ENCODE peak calls at places on chromosomes 6 and 20, in ten cellular contexts. V, L, M, F, X, A, U, P, T and D are unnamed samples. For H3K27me3, the result is how much of the 10 kb centered on the place peaks cover.

GRCh38 chr20:50501970-50502745 is 8.0 kb upstream of the PTPN1 start:
- DNase-seq in T (peak), M (no peak), U (no peak), A (no peak), P (no peak), V (peak), F (no peak), X (no peak), L (no peak), D (no peak)

GRCh38 chr6:1613631-1614447 is 4.1 kb downstream of the FOXC1 start:
- DNase-seq in X (no peak), V (peak), U (no peak), M (no peak), F (no peak), P (no peak), T (no peak), A (no peak), L (peak), D (no peak)

GRCh38 chr20:8389381-8390368 is 257.6 kb downstream of the PLCB1 start:
- DNase-seq in L (no peak), A (peak), M (no peak), T (no peak), P (peak), F (peak), X (no peak), U (no peak), V (no peak), D (no peak)

GRCh38 chr6:28980137-28980796 is 24.8 kb downstream of the ZNF311 start:
- DNase-seq in T (no peak), X (no peak), M (no peak), V (no peak), F (no peak), P (no peak), L (no peak), A (no peak), U (no peak), D (no peak)

GRCh38 chr6:129046526-129046925 is 163.6 kb downstream of the LAMA2 start:
- DNase-seq in P (no peak), V (no peak), F (no peak), X (no peak), T (no peak), L (no peak), A (no peak), M (no peak), U (no peak), D (no peak)

GRCh38 chr6:447381-448165 is 56.0 kb downstream of the IRF4 start:
- DNase-seq in L (no peak), U (no peak), V (no peak), P (no peak), A (no peak), F (no peak), T (no peak), X (no peak), M (no peak), D (no peak)

GRCh38 chr6:38805127-38805655 is 90.1 kb downstream of the DNAH8 start:
- DNase-seq in X (no peak), T (no peak), V (no peak), A (no peak), L (no peak), F (no peak), U (no peak), M (no peak), P (no peak), D (no peak)

GRCh38 chr6:36526066-36526465 is 21.2 kb downstream of the STK38 start:
- DNase-seq in U (no peak), L (no peak), T (no peak), V (no peak), F (no peak), M (no peak), P (no peak), A (no peak), X (no peak), D (no peak)

GRCh38 chr20:59825944-59826759 is 107.3 kb downstream of the SYCP2 start:
- DNase-seq in U (no peak), V (no peak), M (no peak), L (no peak), F (no peak), P (no peak), X (no peak), A (no peak), T (peak), D (no peak)

GRCh38 chr20:8248051-8248450 is 116.0 kb downstream of the PLCB1 start:
- DNase-seq in M (no peak), F (no peak), T (no peak), X (no peak), V (no peak), P (no peak), A (no peak), L (no peak), U (no peak), D (no peak)

GRCh38 chr20:19649041-19649440 is 109.0 kb upstream of the RIN2 start:
- DNase-seq in M (no peak), A (no peak), V (no peak), T (no peak), U (no peak), P (no peak), F (no peak), X (no peak), L (no peak), D (no peak)

GRCh38 chr6:14966111-14966901 is 279.6 kb upstream of the JARID2 start:
- DNase-seq in F (no peak), L (no peak), A (no peak), T (no peak), V (no peak), M (no peak), P (peak), X (no peak), U (no peak), D (no peak)

GRCh38 chr6:26362093-26362835 is 2.7 kb upstream of the BTN3A2 start:
- DNase-seq in F (no peak), X (no peak), U (no peak), P (no peak), M (no peak), A (no peak), L (no peak), T (no peak), V (no peak), D (no peak)

GRCh38 chr6:26365633-26365995 is 616 bp downstream of the BTN3A2 start:
- DNase-seq in P (no peak), M (no peak), X (no peak), L (no peak), T (no peak), U (no peak), V (no peak), F (no peak), A (no peak), D (no peak)

GRCh38 chr6:26363882-26364825 is 844 bp upstream of the BTN3A2 start:
- DNase-seq in A (no peak), U (no peak), F (peak), L (no peak), T (no peak), P (peak), V (no peak), M (peak), X (no peak), D (no peak)

GRCh38 chr6:26362836-26363220 is 2.2 kb upstream of the BTN3A2 start:
- DNase-seq in A (no peak), X (no peak), U (no peak), P (no peak), V (no peak), T (no peak), L (no peak), M (no peak), F (no peak), D (no peak)

GRCh38 chr6:26366504-26366903 is 1.5 kb downstream of the BTN3A2 start:
- DNase-seq in M (no peak), P (no peak), A (no peak), V (no peak), U (no peak), T (no peak), X (no peak), F (no peak), L (no peak), D (no peak)
- H3K27me3 ChIP-seq in M (under half), P (under half), A (under half), V (under half), U (under half), T (under half), X (under half), F (under half), L (under half), D (under half)

DNA sequence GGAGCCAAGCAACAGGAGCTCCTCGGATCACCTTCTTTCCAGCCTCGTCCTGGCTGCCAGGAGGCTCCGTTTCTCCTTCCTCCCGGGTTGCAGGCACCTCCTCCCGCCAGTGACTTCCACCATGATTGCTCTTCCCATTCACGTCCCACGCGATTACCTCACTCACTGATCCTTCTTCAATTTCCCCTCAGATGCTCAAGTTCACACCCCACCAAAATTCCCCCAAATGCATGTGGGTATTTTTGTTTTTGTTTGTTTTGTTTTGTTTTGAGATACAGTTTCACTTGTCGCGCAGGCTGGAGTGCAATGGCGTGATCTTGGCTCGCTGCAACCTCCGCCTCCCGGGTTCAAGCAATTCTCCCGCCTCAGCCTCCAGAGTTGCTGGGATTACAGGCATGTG is 25.1 kb downstream of the KCNQ2 start:
- DNase-seq in X (no peak), A (no peak), U (no peak), L (no peak), F (no peak), V (no peak), T (no peak), M (no peak), P (no peak), D (no peak)
- H3K27me3 ChIP-seq in X (under half), A (under half), U (under half), L (under half), F (under half), V (under half), T (under half), M (under half), P (under half), D (under half)

DNA sequence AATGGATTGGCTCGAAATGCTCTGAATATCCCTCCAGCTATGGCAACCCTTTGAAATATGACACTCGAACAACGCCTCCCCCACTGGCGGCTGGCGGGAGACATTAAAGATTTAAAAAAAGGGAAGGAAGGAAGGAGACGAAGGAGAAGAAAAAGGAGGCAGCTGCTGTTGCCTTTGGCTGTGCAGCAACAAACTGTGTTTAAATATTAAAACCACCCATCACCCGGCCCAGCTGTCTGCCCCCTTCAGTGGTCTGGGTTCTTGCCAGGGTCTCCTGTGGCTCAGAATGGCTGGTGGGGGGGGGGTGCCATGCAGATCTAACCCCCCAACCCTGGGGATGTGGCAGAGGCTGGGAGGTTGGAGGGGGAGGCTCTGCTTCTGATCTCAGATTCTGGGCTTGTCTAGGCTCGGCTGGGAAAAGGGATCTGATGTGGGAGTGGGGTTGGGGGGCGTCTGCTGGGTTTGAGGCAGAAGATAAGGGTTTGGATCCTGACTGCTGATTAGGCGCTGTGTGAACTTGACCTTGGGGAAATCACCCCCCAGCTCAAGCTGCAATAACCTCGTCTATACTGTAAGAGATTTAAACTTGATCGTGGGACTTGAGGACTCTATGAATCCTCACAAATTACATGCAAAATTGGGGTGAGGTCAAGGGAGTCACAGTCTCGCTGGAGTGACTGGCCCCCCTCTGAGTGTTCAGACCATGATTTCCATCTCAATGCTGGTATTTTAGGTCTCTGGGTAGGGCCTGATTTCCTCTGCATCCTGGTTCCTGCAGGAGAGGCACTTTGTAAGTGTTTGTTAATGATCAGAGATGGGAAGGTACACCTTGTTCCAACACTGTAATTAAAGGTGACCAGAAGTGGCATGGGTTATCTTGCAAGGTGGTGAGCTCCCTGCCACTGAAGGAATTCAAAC is 40.3 kb upstream of the BLCAP start:
- DNase-seq in X (no peak), L (no peak), V (no peak), M (no peak), U (no peak), P (no peak), A (no peak), T (no peak), F (no peak), D (no peak)
- H3K27me3 ChIP-seq in X (under half), L (half or more), V (under half), M (under half), U (under half), P (under half), A (half or more), T (under half), F (under half), D (under half)

DNA sequence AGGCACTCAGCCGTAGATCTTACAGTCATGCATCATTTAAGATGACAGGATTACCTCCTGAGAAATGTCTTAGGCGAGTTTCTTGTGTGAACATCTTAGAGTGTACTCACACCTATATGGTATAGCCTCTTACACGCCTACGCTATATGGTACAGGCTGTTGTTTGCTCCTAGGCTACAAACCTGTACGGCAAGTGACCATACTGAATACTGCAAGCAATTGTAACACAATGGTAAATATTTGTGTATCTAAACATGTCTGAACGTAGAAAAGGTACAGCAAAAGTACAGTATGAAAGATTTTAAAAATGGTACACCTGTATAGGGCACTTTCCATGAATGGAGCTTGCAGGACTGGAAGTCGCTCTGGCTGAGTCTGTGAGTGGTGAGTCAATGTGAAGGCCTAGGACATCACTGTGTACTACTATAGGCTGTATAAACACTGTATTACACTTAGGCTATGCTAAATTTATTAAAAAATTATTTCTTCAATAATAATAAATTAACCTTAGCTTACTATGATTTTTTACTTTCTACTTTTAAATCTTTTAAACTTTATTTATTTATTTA is 540 bp upstream of the IL20RA start:
- DNase-seq in F (no peak), X (no peak), U (no peak), T (no peak), M (no peak), V (no peak), P (no peak), L (no peak), A (no peak), D (no peak)
- H3K27me3 ChIP-seq in F (under half), X (under half), U (half or more), T (under half), M (under half), V (half or more), P (under half), L (under half), A (under half), D (under half)

DNA sequence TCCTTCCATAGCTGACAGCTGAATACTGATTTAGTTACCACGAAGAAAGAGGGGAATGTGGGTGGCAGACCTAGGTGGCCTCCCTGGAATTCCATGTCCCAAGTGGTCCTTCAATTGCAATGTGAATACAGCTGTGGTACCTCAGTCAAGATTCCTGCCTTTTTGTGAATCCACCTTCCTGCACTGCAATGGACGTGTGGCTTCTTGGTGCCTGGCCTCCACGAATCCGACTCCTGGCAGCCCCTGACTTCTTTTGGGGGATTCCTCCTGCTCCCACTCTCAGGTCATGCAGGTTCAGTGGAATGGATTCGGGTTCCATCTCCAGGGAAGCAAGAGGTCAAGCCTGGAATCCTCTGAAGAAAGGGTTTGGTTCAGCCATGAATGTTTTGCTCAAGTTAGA is 117.8 kb downstream of the DACT2 start:
- DNase-seq in X (no peak), U (no peak), P (no peak), M (no peak), T (no peak), L (no peak), A (no peak), V (no peak), F (no peak), D (no peak)
- H3K27me3 ChIP-seq in X (under half), U (under half), P (under half), M (under half), T (under half), L (under half), A (under half), V (under half), F (under half), D (under half)

GRCh38 chr6:101399627-101399955 is 6.1 kb downstream of the GRIK2 start:
- DNase-seq in V (no peak), A (no peak), L (no peak), F (no peak), X (no peak), P (no peak), M (no peak), U (no peak), T (no peak), D (no peak)

GRCh38 chr6:101395345-101395744 is 1.8 kb downstream of the GRIK2 start:
- DNase-seq in M (no peak), F (no peak), T (no peak), P (no peak), L (no peak), A (no peak), X (no peak), U (no peak), V (no peak), D (no peak)

GRCh38 chr6:101397199-101397598 is 3.7 kb downstream of the GRIK2 start:
- DNase-seq in T (no peak), F (no peak), P (peak), U (no peak), V (no peak), L (no peak), X (no peak), M (no peak), A (peak), D (no peak)

GRCh38 chr6:101398716-101399626 is 5.5 kb downstream of the GRIK2 start:
- DNase-seq in F (no peak), P (peak), A (peak), X (no peak), U (peak), L (no peak), V (no peak), M (no peak), T (no peak), D (no peak)

DNA sequence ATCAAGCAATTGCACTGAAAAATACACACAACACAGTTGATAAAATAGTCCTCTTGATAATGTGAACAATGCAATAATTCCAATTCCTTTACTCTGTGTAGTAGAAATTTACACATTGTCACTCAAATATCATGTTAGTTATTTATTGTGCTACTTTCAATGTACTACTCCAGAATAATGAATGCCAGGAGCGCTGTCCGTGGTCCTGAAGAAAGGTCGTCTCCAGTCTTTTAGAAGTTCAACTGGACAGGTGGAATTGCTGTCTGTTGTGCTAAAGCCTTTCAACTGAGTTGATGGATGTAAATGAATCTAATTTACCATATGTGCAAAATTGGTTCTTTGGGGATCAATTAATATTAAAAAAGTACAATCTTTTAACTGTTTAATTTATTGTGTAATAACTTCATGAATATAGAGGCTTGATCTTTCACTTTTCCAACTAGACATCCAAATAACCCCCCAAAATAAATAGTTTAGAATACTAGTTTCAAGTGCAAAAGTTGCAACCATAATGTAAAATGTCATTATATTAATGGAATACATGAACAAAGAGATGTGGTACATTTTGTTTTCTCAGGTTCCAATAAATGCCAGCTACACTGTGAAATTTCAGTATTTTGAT is 3.2 kb downstream of the GRIK2 start:
- DNase-seq in M (peak), U (no peak), X (no peak), T (no peak), A (peak), L (peak), P (peak), F (no peak), V (peak), D (no peak)
- H3K27me3 ChIP-seq in M (under half), U (half or more), X (under half), T (half or more), A (half or more), L (half or more), P (under half), F (under half), V (half or more), D (under half)

GRCh38 chr20:3673551-3674070 is 8.2 kb downstream of the ADAM33 start:
- DNase-seq in X (no peak), L (no peak), A (no peak), F (no peak), U (no peak), P (no peak), V (no peak), M (no peak), T (no peak), D (no peak)
- H3K27me3 ChIP-seq in X (under half), L (half or more), A (under half), F (under half), U (half or more), P (under half), V (half or more), M (under half), T (half or more), D (under half)